ENCODE peak calls at places on chromosome 4, in nine cellular contexts. Y is NB4, P is adrenal gland, G is upper lobe of left lung, A is gastrocnemius medialis, X is ovary, T is A549, U is prostate gland, R is K562. W is an unnamed sample.

GRCh38 chr4:129358571-129358970 is 262.6 kb downstream of the C4orf33 start:
- DNase-seq in Y (peak), P (no peak), G (no peak), A (no peak), X (no peak), T (no peak), U (no peak), R (no peak), W (no peak)

GRCh38 chr4:4693258-4693657 is 151.4 kb upstream of the STX18 start:
- DNase-seq in Y (peak), P (peak), G (no peak), A (no peak), X (no peak), T (no peak), U (no peak), R (no peak), W (no peak)

GRCh38 chr4:149785686-149786431 is 29.8 kb downstream of the IQCM start:
- DNase-seq in Y (no peak), P (no peak), G (no peak), A (no peak), X (no peak), T (no peak), U (no peak), R (no peak), W (no peak)

GRCh38 chr4:40832175-40832574 is 82.4 kb downstream of the NSUN7 start:
- DNase-seq in Y (no peak), P (no peak), G (no peak), A (no peak), X (no peak), T (no peak), U (no peak), R (no peak), W (no peak)

GRCh38 chr4:72531322-72531721 is 37.7 kb downstream of the ADAMTS3 start:
- DNase-seq in Y (no peak), P (no peak), G (no peak), A (no peak), X (no peak), T (no peak), U (no peak), R (no peak), W (no peak)

GRCh38 chr4:20281453-20281852 is 29.7 kb downstream of the SLIT2 start:
- DNase-seq in Y (no peak), P (no peak), G (no peak), A (no peak), X (no peak), T (no peak), U (no peak), R (no peak), W (no peak)

GRCh38 chr4:16687845-16688244 is 210.6 kb downstream of the LDB2 start:
- DNase-seq in Y (no peak), P (no peak), G (no peak), A (no peak), X (no peak), T (no peak), U (no peak), R (no peak), W (no peak)

GRCh38 chr4:56544573-56545131 is 39.1 kb downstream of the ARL9 start:
- DNase-seq in Y (peak), P (peak), G (peak), A (peak), X (peak), T (peak), U (peak), R (peak), W (peak)

GRCh38 chr4:168743576-168743975 is 246.7 kb downstream of the PALLD start:
- DNase-seq in Y (no peak), P (peak), G (no peak), A (no peak), X (no peak), T (no peak), U (no peak), R (no peak), W (no peak)

GRCh38 chr4:90960840-90961239 is 833.6 kb downstream of the CCSER1 start:
- DNase-seq in Y (no peak), P (no peak), G (no peak), A (no peak), X (no peak), T (no peak), U (no peak), R (no peak), W (no peak)

GRCh38 chr4:36255575-36255974 is 11.3 kb upstream of the ARAP2 start:
- DNase-seq in Y (peak), P (peak), G (peak), A (no peak), X (no peak), T (no peak), U (no peak), R (no peak), W (no peak)

GRCh38 chr4:81084029-81084428 is 53.5 kb downstream of the BMP3 start:
- DNase-seq in Y (no peak), P (no peak), G (no peak), A (no peak), X (no peak), T (no peak), U (peak), R (no peak), W (no peak)

GRCh38 chr4:107278791-107279481 is 242.8 kb upstream of the DKK2 start:
- DNase-seq in Y (no peak), P (no peak), G (no peak), A (no peak), X (no peak), T (no peak), U (no peak), R (no peak), W (no peak)

GRCh38 chr4:47213971-47214370 is 182.6 kb downstream of the GABRB1 start:
- DNase-seq in Y (no peak), P (no peak), G (no peak), A (no peak), X (no peak), T (no peak), U (no peak), R (no peak), W (no peak)

GRCh38 chr4:80201326-80202151 is 4.2 kb downstream of the PRDM8 start:
- DNase-seq in Y (peak), P (peak), G (peak), A (no peak), X (peak), T (no peak), U (no peak), R (no peak), W (peak)

GRCh38 chr4:99202536-99202935 is 16.5 kb downstream of the ADH6 start:
- DNase-seq in Y (no peak), P (peak), G (no peak), A (peak), X (no peak), T (no peak), U (no peak), R (no peak), W (no peak)

GRCh38 chr4:47367761-47368160 is 95.7 kb downstream of the COMMD8 start:
- DNase-seq in Y (peak), P (no peak), G (no peak), A (no peak), X (no peak), T (no peak), U (no peak), R (no peak), W (no peak)

GRCh38 chr4:28518781-28519180 is 1658.1 kb downstream of the STIM2 start:
- DNase-seq in Y (no peak), P (no peak), G (no peak), A (no peak), X (no peak), T (no peak), U (no peak), R (no peak), W (no peak)

GRCh38 chr4:87978656-87979055 is 3.1 kb downstream of the SPP1 start:
- DNase-seq in Y (peak), P (no peak), G (no peak), A (no peak), X (no peak), T (no peak), U (no peak), R (peak), W (no peak)

GRCh38 chr4:139764192-139764591 is 98.6 kb downstream of the MGST2 start:
- DNase-seq in Y (no peak), P (no peak), G (peak), A (no peak), X (no peak), T (no peak), U (no peak), R (no peak), W (no peak)

GRCh38 chr4:141730805-141731204 is 94.4 kb downstream of the IL15 start:
- DNase-seq in Y (no peak), P (no peak), G (no peak), A (no peak), X (no peak), T (no peak), U (no peak), R (no peak), W (no peak)

GRCh38 chr4:84503495-84504437 is 4.7 kb upstream of the NKX6-1 start:
- DNase-seq in Y (peak), P (peak), G (no peak), A (no peak), X (no peak), T (peak), U (peak), R (peak), W (peak)

GRCh38 chr4:38193464-38193863 is 233.3 kb downstream of the PTTG2 start:
- DNase-seq in Y (peak), P (no peak), G (peak), A (no peak), X (no peak), T (no peak), U (no peak), R (no peak), W (no peak)

GRCh38 chr4:6179362-6179761 is 21.0 kb downstream of the JAKMIP1 start:
- DNase-seq in Y (no peak), P (no peak), G (no peak), A (no peak), X (no peak), T (no peak), U (no peak), R (no peak), W (no peak)

GRCh38 chr4:2867758-2868491 is 24.3 kb downstream of the ADD1 start:
- DNase-seq in Y (no peak), P (peak), G (peak), A (no peak), X (peak), T (no peak), U (no peak), R (peak), W (peak)
- TF ChIP-seq POLR2A in Y (no peak), P (no peak), G (no peak), A (no peak), X (no peak), T (no peak), U (no peak), R (no peak), W (no peak)

GRCh38 chr4:588351-588849 is 12.3 kb upstream of the TMEM271 start:
- DNase-seq in Y (no peak), P (no peak), G (no peak), A (no peak), X (no peak), T (no peak), U (no peak), R (no peak), W (no peak)
- TF ChIP-seq POLR2A in Y (no peak), P (no peak), G (no peak), A (no peak), X (no peak), T (no peak), U (no peak), R (no peak), W (no peak)

DNA sequence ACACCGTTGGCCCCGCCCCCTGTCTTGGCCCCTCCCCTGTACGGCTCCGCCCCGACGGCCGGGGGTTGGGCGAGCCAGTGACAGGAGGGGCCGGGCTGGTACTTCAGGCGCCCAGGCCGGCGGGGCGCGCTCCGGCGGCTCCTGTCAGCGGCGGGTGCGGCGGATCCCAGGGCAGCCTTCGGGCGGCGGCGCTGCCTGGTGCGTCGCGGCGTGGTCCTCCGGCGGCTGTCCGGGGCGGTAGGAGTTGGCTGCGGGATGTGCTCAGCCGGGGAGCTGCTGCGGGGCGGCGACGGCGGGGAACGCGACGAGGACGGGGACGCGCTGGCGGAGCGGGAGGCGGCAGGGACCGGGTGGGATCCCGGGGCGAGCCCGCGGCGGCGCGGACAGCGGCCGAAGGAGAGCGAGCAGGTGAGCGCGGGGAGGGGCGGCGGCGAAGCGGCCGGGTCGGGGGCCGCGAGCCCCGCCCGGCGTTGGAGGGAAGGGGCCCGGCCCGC is at the start of gene FAM241A:
- DNase-seq in Y (peak), P (peak), G (peak), A (peak), X (peak), T (peak), U (peak), R (peak), W (peak)
- TF ChIP-seq POLR2A in Y (peak), P (peak), G (peak), A (peak), X (peak), T (peak), U (peak), R (no peak), W (peak)

DNA sequence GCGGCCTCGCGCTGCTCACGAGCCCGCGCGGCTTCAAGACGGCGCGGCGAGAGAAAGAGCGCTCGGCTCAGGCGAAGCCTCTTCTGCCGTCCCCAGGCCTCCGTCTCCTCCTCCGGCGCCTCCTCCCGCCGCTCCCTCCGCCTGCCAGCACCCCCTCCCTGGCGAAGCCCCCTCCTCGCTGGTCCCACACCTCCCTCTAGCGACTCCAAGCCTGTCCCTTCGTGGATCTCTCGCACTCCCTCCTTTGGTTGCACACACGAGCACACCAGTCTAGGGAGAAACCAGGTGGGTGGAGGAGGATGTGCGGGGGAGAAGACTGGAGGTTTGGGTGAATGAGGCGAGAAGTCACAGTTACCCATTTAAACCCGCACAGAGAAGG is at the start of gene CAMK2D:
- DNase-seq in Y (peak), P (peak), G (peak), A (peak), X (peak), T (peak), U (peak), R (no peak), W (peak)
- TF ChIP-seq POLR2A in Y (no peak), P (peak), G (peak), A (peak), X (peak), T (peak), U (peak), R (no peak), W (no peak)

GRCh38 chr4:170026253-170026991 is at the start of gene MFAP3L:
- DNase-seq in Y (peak), P (peak), G (peak), A (peak), X (peak), T (peak), U (peak), R (peak), W (peak)
- TF ChIP-seq POLR2A in Y (peak), P (peak), G (peak), A (peak), X (peak), T (no peak), U (peak), R (peak), W (peak)

DNA sequence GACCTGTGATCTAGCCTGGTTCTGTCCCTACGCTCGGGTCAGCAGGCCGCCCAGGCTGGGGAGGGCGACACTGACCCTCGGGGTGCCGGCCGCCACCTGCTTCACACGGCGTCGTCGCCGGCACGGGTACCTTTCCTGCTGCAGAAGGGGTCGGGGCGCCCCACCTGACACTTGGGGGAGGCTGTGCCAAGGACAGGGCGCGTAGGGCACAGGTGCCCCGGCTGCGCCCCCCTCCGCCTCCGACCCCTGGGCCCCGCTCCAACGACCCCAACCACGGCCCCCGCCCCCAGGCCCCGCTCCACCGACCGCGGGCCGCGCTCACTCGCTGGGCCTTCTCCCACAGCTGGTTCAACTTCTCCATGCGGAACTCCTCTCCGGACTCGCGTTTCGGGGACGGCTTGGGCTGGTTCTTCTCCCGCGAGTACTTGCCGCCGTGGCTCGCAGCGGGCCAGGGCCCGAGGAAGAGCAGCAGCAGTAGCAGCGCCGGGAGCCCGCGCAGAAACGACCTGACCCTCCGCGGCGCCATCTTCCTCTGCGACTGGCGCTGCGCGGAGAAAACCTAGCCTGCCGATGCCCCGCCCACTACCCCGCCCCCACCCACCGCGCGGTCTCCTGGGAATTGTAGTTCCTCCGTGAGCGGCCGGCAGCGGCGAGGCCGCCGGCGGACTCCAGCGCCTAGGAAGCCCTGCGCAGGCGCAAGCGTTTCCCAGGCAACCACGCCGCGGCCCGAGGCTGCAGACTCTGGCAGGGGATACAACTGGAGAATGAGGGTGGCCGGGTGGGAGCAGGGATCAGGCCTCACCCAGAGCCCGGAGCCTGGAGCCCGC is at the start of gene LRPAP1:
- DNase-seq in Y (peak), P (peak), G (peak), A (peak), X (peak), T (peak), U (peak), R (peak), W (peak)
- TF ChIP-seq POLR2A in Y (peak), P (peak), G (peak), A (peak), X (peak), T (peak), U (peak), R (peak), W (peak)

GRCh38 chr4:22498866-22499265 is 17.0 kb downstream of the ADGRA3 start:
- DNase-seq in Y (no peak), P (no peak), G (no peak), A (no peak), X (no peak), T (no peak), U (no peak), R (no peak), W (no peak)

GRCh38 chr4:22502895-22503814 is 12.7 kb downstream of the ADGRA3 start:
- DNase-seq in Y (no peak), P (no peak), G (no peak), A (no peak), X (no peak), T (no peak), U (no peak), R (no peak), W (no peak)

GRCh38 chr4:22500128-22500611 is 15.7 kb downstream of the ADGRA3 start:
- DNase-seq in Y (no peak), P (no peak), G (peak), A (peak), X (no peak), T (no peak), U (peak), R (no peak), W (no peak)

GRCh38 chr4:22501715-22502095 is 14.2 kb downstream of the ADGRA3 start:
- DNase-seq in Y (no peak), P (no peak), G (no peak), A (no peak), X (no peak), T (no peak), U (no peak), R (no peak), W (no peak)

GRCh38 chr4:22500831-22501714 is 14.8 kb downstream of the ADGRA3 start:
- DNase-seq in Y (no peak), P (no peak), G (peak), A (no peak), X (no peak), T (peak), U (no peak), R (no peak), W (no peak)
- TF ChIP-seq POLR2A in Y (no peak), P (no peak), G (no peak), A (no peak), X (no peak), T (no peak), U (no peak), R (no peak), W (no peak)

W was measured in erythroblast.